ENCODE peak calls at places on chromosomes 3 and 15, in nine cellular contexts. One of them, this sample, is unnamed.

GRCh38 chr3:13111874-13112520 is 38.8 kb upstream of the IQSEC1 start:
- DNase-seq in stimulated activated CD4-positive, alpha-beta T cell treated with anti-CD3 and anti-CD28 coated beads, Interleukin-2, amount 100 ng/mL, for 48 hours: no peak
- DNase-seq in H9: no peak
- DNase-seq in left lobe of liver: peak
- DNase-seq in endothelial cell: no peak
- DNase-seq in NCI-H2081: no peak
- DNase-seq in HEK293T: no peak
- DNase-seq in activated T-helper 1 cell treated with anti-CD3 and anti-CD28 coated beads, Interleukin-12 subunit alpha, Interleukin-12 subunit beta, Interleukin-2, Interleukin-4 antibody, amounts not matched to agents 30 ng/mL and 10 ng/mL and 1 ng/mL, durations not matched to agents 14 hours and 24 hours and 36 hours: no peak
- DNase-seq in CD4-positive, alpha-beta T cell: no peak
- DNase-seq in this sample: no peak

GRCh38 chr3:94513600-94513999 is 450.7 kb downstream of the NSUN3 start:
- DNase-seq in stimulated activated CD4-positive, alpha-beta T cell treated with anti-CD3 and anti-CD28 coated beads, Interleukin-2, amount 100 ng/mL, for 48 hours: no peak
- DNase-seq in endothelial cell: no peak
- DNase-seq in HEK293T: no peak
- DNase-seq in NCI-H2081: no peak
- DNase-seq in CD4-positive, alpha-beta T cell: no peak
- DNase-seq in activated T-helper 1 cell treated with anti-CD3 and anti-CD28 coated beads, Interleukin-12 subunit alpha, Interleukin-12 subunit beta, Interleukin-2, Interleukin-4 antibody, amounts not matched to agents 30 ng/mL and 10 ng/mL and 1 ng/mL, durations not matched to agents 14 hours and 24 hours and 36 hours: no peak
- DNase-seq in left lobe of liver: no peak
- DNase-seq in H9: no peak
- DNase-seq in this sample: no peak

GRCh38 chr3:165404357-165405042 is 208.3 kb upstream of the SLITRK3 start:
- DNase-seq in CD4-positive, alpha-beta T cell: no peak
- DNase-seq in H9: no peak
- DNase-seq in stimulated activated CD4-positive, alpha-beta T cell treated with anti-CD3 and anti-CD28 coated beads, Interleukin-2, amount 100 ng/mL, for 48 hours: no peak
- DNase-seq in HEK293T: no peak
- DNase-seq in endothelial cell: no peak
- DNase-seq in left lobe of liver: no peak
- DNase-seq in NCI-H2081: no peak
- DNase-seq in activated T-helper 1 cell treated with anti-CD3 and anti-CD28 coated beads, Interleukin-12 subunit alpha, Interleukin-12 subunit beta, Interleukin-2, Interleukin-4 antibody, amounts not matched to agents 30 ng/mL and 10 ng/mL and 1 ng/mL, durations not matched to agents 14 hours and 24 hours and 36 hours: no peak
- DNase-seq in this sample: no peak

GRCh38 chr15:42368096-42368495 is 8.8 kb downstream of the CAPN3 start:
- DNase-seq in stimulated activated CD4-positive, alpha-beta T cell treated with anti-CD3 and anti-CD28 coated beads, Interleukin-2, amount 100 ng/mL, for 48 hours: no peak
- DNase-seq in H9: no peak
- DNase-seq in HEK293T: no peak
- DNase-seq in left lobe of liver: no peak
- DNase-seq in activated T-helper 1 cell treated with anti-CD3 and anti-CD28 coated beads, Interleukin-12 subunit alpha, Interleukin-12 subunit beta, Interleukin-2, Interleukin-4 antibody, amounts not matched to agents 30 ng/mL and 10 ng/mL and 1 ng/mL, durations not matched to agents 14 hours and 24 hours and 36 hours: no peak
- DNase-seq in endothelial cell: no peak
- DNase-seq in CD4-positive, alpha-beta T cell: no peak
- DNase-seq in NCI-H2081: no peak
- DNase-seq in this sample: no peak

GRCh38 chr3:13583251-13584180 is 34.6 kb downstream of the FBLN2 start:
- DNase-seq in endothelial cell: no peak
- DNase-seq in H9: no peak
- DNase-seq in stimulated activated CD4-positive, alpha-beta T cell treated with anti-CD3 and anti-CD28 coated beads, Interleukin-2, amount 100 ng/mL, for 48 hours: no peak
- DNase-seq in HEK293T: no peak
- DNase-seq in activated T-helper 1 cell treated with anti-CD3 and anti-CD28 coated beads, Interleukin-12 subunit alpha, Interleukin-12 subunit beta, Interleukin-2, Interleukin-4 antibody, amounts not matched to agents 30 ng/mL and 10 ng/mL and 1 ng/mL, durations not matched to agents 14 hours and 24 hours and 36 hours: no peak
- DNase-seq in NCI-H2081: no peak
- DNase-seq in left lobe of liver: no peak
- DNase-seq in CD4-positive, alpha-beta T cell: no peak
- DNase-seq in this sample: no peak

GRCh38 chr3:45168451-45168850 is 22.3 kb upstream of the CDCP1 start:
- DNase-seq in activated T-helper 1 cell treated with anti-CD3 and anti-CD28 coated beads, Interleukin-12 subunit alpha, Interleukin-12 subunit beta, Interleukin-2, Interleukin-4 antibody, amounts not matched to agents 30 ng/mL and 10 ng/mL and 1 ng/mL, durations not matched to agents 14 hours and 24 hours and 36 hours: no peak
- DNase-seq in H9: no peak
- DNase-seq in NCI-H2081: no peak
- DNase-seq in endothelial cell: no peak
- DNase-seq in left lobe of liver: no peak
- DNase-seq in stimulated activated CD4-positive, alpha-beta T cell treated with anti-CD3 and anti-CD28 coated beads, Interleukin-2, amount 100 ng/mL, for 48 hours: no peak
- DNase-seq in CD4-positive, alpha-beta T cell: no peak
- DNase-seq in HEK293T: no peak
- DNase-seq in this sample: no peak

GRCh38 chr3:39882111-39882510 is 72.7 kb downstream of the MYRIP start:
- DNase-seq in NCI-H2081: no peak
- DNase-seq in activated T-helper 1 cell treated with anti-CD3 and anti-CD28 coated beads, Interleukin-12 subunit alpha, Interleukin-12 subunit beta, Interleukin-2, Interleukin-4 antibody, amounts not matched to agents 30 ng/mL and 10 ng/mL and 1 ng/mL, durations not matched to agents 14 hours and 24 hours and 36 hours: no peak
- DNase-seq in CD4-positive, alpha-beta T cell: no peak
- DNase-seq in stimulated activated CD4-positive, alpha-beta T cell treated with anti-CD3 and anti-CD28 coated beads, Interleukin-2, amount 100 ng/mL, for 48 hours: no peak
- DNase-seq in H9: no peak
- DNase-seq in endothelial cell: no peak
- DNase-seq in left lobe of liver: no peak
- DNase-seq in HEK293T: no peak
- DNase-seq in this sample: no peak

GRCh38 chr15:70806992-70807712 is 43.8 kb upstream of the UACA start:
- DNase-seq in left lobe of liver: peak
- DNase-seq in NCI-H2081: no peak
- DNase-seq in CD4-positive, alpha-beta T cell: no peak
- DNase-seq in endothelial cell: no peak
- DNase-seq in H9: no peak
- DNase-seq in stimulated activated CD4-positive, alpha-beta T cell treated with anti-CD3 and anti-CD28 coated beads, Interleukin-2, amount 100 ng/mL, for 48 hours: no peak
- DNase-seq in activated T-helper 1 cell treated with anti-CD3 and anti-CD28 coated beads, Interleukin-12 subunit alpha, Interleukin-12 subunit beta, Interleukin-2, Interleukin-4 antibody, amounts not matched to agents 30 ng/mL and 10 ng/mL and 1 ng/mL, durations not matched to agents 14 hours and 24 hours and 36 hours: no peak
- DNase-seq in HEK293T: no peak
- DNase-seq in this sample: peak

GRCh38 chr15:57505056-57505713 is 86.5 kb upstream of the MYZAP start:
- DNase-seq in HEK293T: no peak
- DNase-seq in left lobe of liver: no peak
- DNase-seq in CD4-positive, alpha-beta T cell: no peak
- DNase-seq in endothelial cell: no peak
- DNase-seq in H9: no peak
- DNase-seq in NCI-H2081: no peak
- DNase-seq in stimulated activated CD4-positive, alpha-beta T cell treated with anti-CD3 and anti-CD28 coated beads, Interleukin-2, amount 100 ng/mL, for 48 hours: no peak
- DNase-seq in activated T-helper 1 cell treated with anti-CD3 and anti-CD28 coated beads, Interleukin-12 subunit alpha, Interleukin-12 subunit beta, Interleukin-2, Interleukin-4 antibody, amounts not matched to agents 30 ng/mL and 10 ng/mL and 1 ng/mL, durations not matched to agents 14 hours and 24 hours and 36 hours: no peak
- DNase-seq in this sample: no peak

GRCh38 chr3:15313461-15313860 is 18.9 kb downstream of the SH3BP5 start:
- DNase-seq in HEK293T: no peak
- DNase-seq in activated T-helper 1 cell treated with anti-CD3 and anti-CD28 coated beads, Interleukin-12 subunit alpha, Interleukin-12 subunit beta, Interleukin-2, Interleukin-4 antibody, amounts not matched to agents 30 ng/mL and 10 ng/mL and 1 ng/mL, durations not matched to agents 14 hours and 24 hours and 36 hours: no peak
- DNase-seq in stimulated activated CD4-positive, alpha-beta T cell treated with anti-CD3 and anti-CD28 coated beads, Interleukin-2, amount 100 ng/mL, for 48 hours: no peak
- DNase-seq in CD4-positive, alpha-beta T cell: no peak
- DNase-seq in left lobe of liver: no peak
- DNase-seq in NCI-H2081: no peak
- DNase-seq in endothelial cell: no peak
- DNase-seq in H9: no peak
- DNase-seq in this sample: no peak

GRCh38 chr3:58723197-58723596 is 56.6 kb upstream of the FAM3D start:
- DNase-seq in left lobe of liver: no peak
- DNase-seq in stimulated activated CD4-positive, alpha-beta T cell treated with anti-CD3 and anti-CD28 coated beads, Interleukin-2, amount 100 ng/mL, for 48 hours: no peak
- DNase-seq in activated T-helper 1 cell treated with anti-CD3 and anti-CD28 coated beads, Interleukin-12 subunit alpha, Interleukin-12 subunit beta, Interleukin-2, Interleukin-4 antibody, amounts not matched to agents 30 ng/mL and 10 ng/mL and 1 ng/mL, durations not matched to agents 14 hours and 24 hours and 36 hours: no peak
- DNase-seq in CD4-positive, alpha-beta T cell: no peak
- DNase-seq in endothelial cell: no peak
- DNase-seq in HEK293T: no peak
- DNase-seq in NCI-H2081: no peak
- DNase-seq in H9: no peak
- DNase-seq in this sample: no peak

GRCh38 chr3:10006762-10007090 is 19.5 kb upstream of the FANCD2 start:
- DNase-seq in HEK293T: no peak
- DNase-seq in activated T-helper 1 cell treated with anti-CD3 and anti-CD28 coated beads, Interleukin-12 subunit alpha, Interleukin-12 subunit beta, Interleukin-2, Interleukin-4 antibody, amounts not matched to agents 30 ng/mL and 10 ng/mL and 1 ng/mL, durations not matched to agents 14 hours and 24 hours and 36 hours: no peak
- DNase-seq in H9: no peak
- DNase-seq in NCI-H2081: no peak
- DNase-seq in CD4-positive, alpha-beta T cell: no peak
- DNase-seq in left lobe of liver: peak
- DNase-seq in endothelial cell: no peak
- DNase-seq in stimulated activated CD4-positive, alpha-beta T cell treated with anti-CD3 and anti-CD28 coated beads, Interleukin-2, amount 100 ng/mL, for 48 hours: no peak
- DNase-seq in this sample: no peak

GRCh38 chr3:49313902-49314676 is 25.8 kb downstream of the USP4 start:
- DNase-seq in stimulated activated CD4-positive, alpha-beta T cell treated with anti-CD3 and anti-CD28 coated beads, Interleukin-2, amount 100 ng/mL, for 48 hours: no peak
- DNase-seq in left lobe of liver: no peak
- DNase-seq in endothelial cell: no peak
- DNase-seq in H9: no peak
- DNase-seq in CD4-positive, alpha-beta T cell: no peak
- DNase-seq in HEK293T: no peak
- DNase-seq in activated T-helper 1 cell treated with anti-CD3 and anti-CD28 coated beads, Interleukin-12 subunit alpha, Interleukin-12 subunit beta, Interleukin-2, Interleukin-4 antibody, amounts not matched to agents 30 ng/mL and 10 ng/mL and 1 ng/mL, durations not matched to agents 14 hours and 24 hours and 36 hours: no peak
- DNase-seq in NCI-H2081: no peak
- DNase-seq in this sample: no peak

GRCh38 chr3:187197255-187197654 is at the start of gene RTP1:
- DNase-seq in endothelial cell: no peak
- DNase-seq in left lobe of liver: no peak
- DNase-seq in NCI-H2081: no peak
- DNase-seq in H9: peak
- DNase-seq in stimulated activated CD4-positive, alpha-beta T cell treated with anti-CD3 and anti-CD28 coated beads, Interleukin-2, amount 100 ng/mL, for 48 hours: no peak
- DNase-seq in HEK293T: no peak
- DNase-seq in activated T-helper 1 cell treated with anti-CD3 and anti-CD28 coated beads, Interleukin-12 subunit alpha, Interleukin-12 subunit beta, Interleukin-2, Interleukin-4 antibody, amounts not matched to agents 30 ng/mL and 10 ng/mL and 1 ng/mL, durations not matched to agents 14 hours and 24 hours and 36 hours: no peak
- DNase-seq in CD4-positive, alpha-beta T cell: no peak
- DNase-seq in this sample: no peak

GRCh38 chr3:75906555-75907112 is 121.3 kb upstream of the ZNF717 start:
- DNase-seq in activated T-helper 1 cell treated with anti-CD3 and anti-CD28 coated beads, Interleukin-12 subunit alpha, Interleukin-12 subunit beta, Interleukin-2, Interleukin-4 antibody, amounts not matched to agents 30 ng/mL and 10 ng/mL and 1 ng/mL, durations not matched to agents 14 hours and 24 hours and 36 hours: no peak
- DNase-seq in endothelial cell: peak
- DNase-seq in H9: peak
- DNase-seq in HEK293T: peak
- DNase-seq in NCI-H2081: peak
- DNase-seq in CD4-positive, alpha-beta T cell: no peak
- DNase-seq in stimulated activated CD4-positive, alpha-beta T cell treated with anti-CD3 and anti-CD28 coated beads, Interleukin-2, amount 100 ng/mL, for 48 hours: no peak
- DNase-seq in left lobe of liver: no peak
- DNase-seq in this sample: no peak

GRCh38 chr3:9542182-9542581 is 11.4 kb downstream of the LHFPL4 start:
- DNase-seq in activated T-helper 1 cell treated with anti-CD3 and anti-CD28 coated beads, Interleukin-12 subunit alpha, Interleukin-12 subunit beta, Interleukin-2, Interleukin-4 antibody, amounts not matched to agents 30 ng/mL and 10 ng/mL and 1 ng/mL, durations not matched to agents 14 hours and 24 hours and 36 hours: no peak
- DNase-seq in HEK293T: no peak
- DNase-seq in stimulated activated CD4-positive, alpha-beta T cell treated with anti-CD3 and anti-CD28 coated beads, Interleukin-2, amount 100 ng/mL, for 48 hours: no peak
- DNase-seq in endothelial cell: no peak
- DNase-seq in CD4-positive, alpha-beta T cell: no peak
- DNase-seq in H9: no peak
- DNase-seq in NCI-H2081: no peak
- DNase-seq in left lobe of liver: no peak
- DNase-seq in this sample: no peak

GRCh38 chr3:31077021-31077601 is 182.7 kb upstream of the GADL1 start:
- DNase-seq in HEK293T: no peak
- DNase-seq in activated T-helper 1 cell treated with anti-CD3 and anti-CD28 coated beads, Interleukin-12 subunit alpha, Interleukin-12 subunit beta, Interleukin-2, Interleukin-4 antibody, amounts not matched to agents 30 ng/mL and 10 ng/mL and 1 ng/mL, durations not matched to agents 14 hours and 24 hours and 36 hours: peak
- DNase-seq in NCI-H2081: no peak
- DNase-seq in H9: no peak
- DNase-seq in CD4-positive, alpha-beta T cell: no peak
- DNase-seq in stimulated activated CD4-positive, alpha-beta T cell treated with anti-CD3 and anti-CD28 coated beads, Interleukin-2, amount 100 ng/mL, for 48 hours: peak
- DNase-seq in endothelial cell: no peak
- DNase-seq in left lobe of liver: no peak
- DNase-seq in this sample: no peak

GRCh38 chr3:10470666-10471336 is 34.6 kb downstream of the ATP2B2 start:
- DNase-seq in H9: peak
- DNase-seq in CD4-positive, alpha-beta T cell: no peak
- DNase-seq in HEK293T: no peak
- DNase-seq in stimulated activated CD4-positive, alpha-beta T cell treated with anti-CD3 and anti-CD28 coated beads, Interleukin-2, amount 100 ng/mL, for 48 hours: no peak
- DNase-seq in NCI-H2081: no peak
- DNase-seq in left lobe of liver: peak
- DNase-seq in activated T-helper 1 cell treated with anti-CD3 and anti-CD28 coated beads, Interleukin-12 subunit alpha, Interleukin-12 subunit beta, Interleukin-2, Interleukin-4 antibody, amounts not matched to agents 30 ng/mL and 10 ng/mL and 1 ng/mL, durations not matched to agents 14 hours and 24 hours and 36 hours: no peak
- DNase-seq in endothelial cell: peak
- DNase-seq in this sample: no peak

GRCh38 chr3:169243122-169243521 is 420.4 kb downstream of the MECOM start:
- DNase-seq in endothelial cell: no peak
- DNase-seq in left lobe of liver: no peak
- DNase-seq in activated T-helper 1 cell treated with anti-CD3 and anti-CD28 coated beads, Interleukin-12 subunit alpha, Interleukin-12 subunit beta, Interleukin-2, Interleukin-4 antibody, amounts not matched to agents 30 ng/mL and 10 ng/mL and 1 ng/mL, durations not matched to agents 14 hours and 24 hours and 36 hours: no peak
- DNase-seq in HEK293T: peak
- DNase-seq in stimulated activated CD4-positive, alpha-beta T cell treated with anti-CD3 and anti-CD28 coated beads, Interleukin-2, amount 100 ng/mL, for 48 hours: no peak
- DNase-seq in CD4-positive, alpha-beta T cell: no peak
- DNase-seq in NCI-H2081: no peak
- DNase-seq in H9: no peak
- DNase-seq in this sample: no peak

GRCh38 chr3:194136519-194137313 is 768 bp downstream of the HES1 start:
- DNase-seq in HEK293T: no peak
- DNase-seq in endothelial cell: peak
- DNase-seq in NCI-H2081: no peak
- DNase-seq in CD4-positive, alpha-beta T cell: no peak
- DNase-seq in stimulated activated CD4-positive, alpha-beta T cell treated with anti-CD3 and anti-CD28 coated beads, Interleukin-2, amount 100 ng/mL, for 48 hours: peak
- DNase-seq in activated T-helper 1 cell treated with anti-CD3 and anti-CD28 coated beads, Interleukin-12 subunit alpha, Interleukin-12 subunit beta, Interleukin-2, Interleukin-4 antibody, amounts not matched to agents 30 ng/mL and 10 ng/mL and 1 ng/mL, durations not matched to agents 14 hours and 24 hours and 36 hours: no peak
- DNase-seq in H9: peak
- DNase-seq in left lobe of liver: no peak
- DNase-seq in this sample: peak

GRCh38 chr15:39672184-39672583 is 91.3 kb downstream of the THBS1 start:
- DNase-seq in H9: no peak
- DNase-seq in CD4-positive, alpha-beta T cell: no peak
- DNase-seq in endothelial cell: no peak
- DNase-seq in NCI-H2081: no peak
- DNase-seq in HEK293T: no peak
- DNase-seq in activated T-helper 1 cell treated with anti-CD3 and anti-CD28 coated beads, Interleukin-12 subunit alpha, Interleukin-12 subunit beta, Interleukin-2, Interleukin-4 antibody, amounts not matched to agents 30 ng/mL and 10 ng/mL and 1 ng/mL, durations not matched to agents 14 hours and 24 hours and 36 hours: no peak
- DNase-seq in left lobe of liver: no peak
- DNase-seq in stimulated activated CD4-positive, alpha-beta T cell treated with anti-CD3 and anti-CD28 coated beads, Interleukin-2, amount 100 ng/mL, for 48 hours: no peak
- DNase-seq in this sample: no peak

GRCh38 chr3:10602769-10603768 is 97.7 kb upstream of the ATP2B2 start:
- DNase-seq in endothelial cell: no peak
- DNase-seq in HEK293T: no peak
- DNase-seq in H9: no peak
- DNase-seq in activated T-helper 1 cell treated with anti-CD3 and anti-CD28 coated beads, Interleukin-12 subunit alpha, Interleukin-12 subunit beta, Interleukin-2, Interleukin-4 antibody, amounts not matched to agents 30 ng/mL and 10 ng/mL and 1 ng/mL, durations not matched to agents 14 hours and 24 hours and 36 hours: peak
- DNase-seq in CD4-positive, alpha-beta T cell: peak
- DNase-seq in stimulated activated CD4-positive, alpha-beta T cell treated with anti-CD3 and anti-CD28 coated beads, Interleukin-2, amount 100 ng/mL, for 48 hours: peak
- DNase-seq in NCI-H2081: no peak
- DNase-seq in left lobe of liver: no peak
- DNase-seq in this sample: peak

This sample was measured in RPMI8226.